ENCODE peak calls at places on chromosome 20, in six cellular contexts. One of them, this sample, is unnamed. For H3K36me3 and H3K4me1, the result is how much of the 10 kb centered on the place peaks cover.

GRCh38 chr20:50312682-50313187 is 122.1 kb downstream of the CEBPB start:
- DNase-seq in cardiac muscle cell: peak
- DNase-seq in breast epithelium: peak
- DNase-seq in HAP-1: no peak
- DNase-seq in endodermal cell: peak
- DNase-seq in CD4-positive, CD25-positive, alpha-beta regulatory T cell: no peak
- DNase-seq in this sample: no peak

GRCh38 chr20:23299673-23300050 is 50.9 kb upstream of the NXT1 start:
- DNase-seq in cardiac muscle cell: no peak
- DNase-seq in breast epithelium: no peak
- DNase-seq in HAP-1: no peak
- DNase-seq in endodermal cell: no peak
- DNase-seq in CD4-positive, CD25-positive, alpha-beta regulatory T cell: no peak
- DNase-seq in this sample: no peak

GRCh38 chr20:2865630-2866029 is 7.7 kb upstream of the PTPRA start:
- DNase-seq in cardiac muscle cell: no peak
- DNase-seq in breast epithelium: no peak
- DNase-seq in HAP-1: no peak
- DNase-seq in endodermal cell: peak
- DNase-seq in CD4-positive, CD25-positive, alpha-beta regulatory T cell: peak
- DNase-seq in this sample: no peak

GRCh38 chr20:45433316-45433715 is 17.4 kb downstream of the PIGT start:
- DNase-seq in cardiac muscle cell: peak
- DNase-seq in breast epithelium: no peak
- DNase-seq in HAP-1: no peak
- DNase-seq in endodermal cell: no peak
- DNase-seq in CD4-positive, CD25-positive, alpha-beta regulatory T cell: no peak
- DNase-seq in this sample: no peak

GRCh38 chr20:41570552-41570951 is 47.6 kb downstream of the CHD6 start:
- DNase-seq in cardiac muscle cell: no peak
- DNase-seq in breast epithelium: no peak
- DNase-seq in HAP-1: no peak
- DNase-seq in endodermal cell: no peak
- DNase-seq in CD4-positive, CD25-positive, alpha-beta regulatory T cell: no peak
- DNase-seq in this sample: no peak

GRCh38 chr20:46219920-46220319 is 88.4 kb downstream of the CDH22 start:
- DNase-seq in cardiac muscle cell: no peak
- DNase-seq in breast epithelium: no peak
- DNase-seq in HAP-1: no peak
- DNase-seq in endodermal cell: no peak
- DNase-seq in CD4-positive, CD25-positive, alpha-beta regulatory T cell: no peak
- DNase-seq in this sample: no peak

GRCh38 chr20:59135093-59135492 is 28.5 kb upstream of the ZNF831 start:
- DNase-seq in cardiac muscle cell: no peak
- DNase-seq in breast epithelium: no peak
- DNase-seq in HAP-1: no peak
- DNase-seq in endodermal cell: no peak
- DNase-seq in CD4-positive, CD25-positive, alpha-beta regulatory T cell: no peak
- DNase-seq in this sample: no peak

GRCh38 chr20:58271596-58272460 is 37.7 kb upstream of the RAB22A start:
- DNase-seq in cardiac muscle cell: no peak
- DNase-seq in breast epithelium: no peak
- DNase-seq in HAP-1: no peak
- DNase-seq in endodermal cell: no peak
- DNase-seq in CD4-positive, CD25-positive, alpha-beta regulatory T cell: peak
- DNase-seq in this sample: no peak

GRCh38 chr20:32474967-32475819 is 109.9 kb downstream of the NOL4L start:
- DNase-seq in cardiac muscle cell: peak
- DNase-seq in breast epithelium: peak
- DNase-seq in HAP-1: peak
- DNase-seq in endodermal cell: peak
- DNase-seq in CD4-positive, CD25-positive, alpha-beta regulatory T cell: no peak
- DNase-seq in this sample: no peak

GRCh38 chr20:45823949-45824835 is 2.9 kb downstream of the TNNC2 start:
- DNase-seq in cardiac muscle cell: peak
- DNase-seq in breast epithelium: no peak
- DNase-seq in HAP-1: no peak
- DNase-seq in endodermal cell: peak
- DNase-seq in CD4-positive, CD25-positive, alpha-beta regulatory T cell: peak
- DNase-seq in this sample: peak

DNA sequence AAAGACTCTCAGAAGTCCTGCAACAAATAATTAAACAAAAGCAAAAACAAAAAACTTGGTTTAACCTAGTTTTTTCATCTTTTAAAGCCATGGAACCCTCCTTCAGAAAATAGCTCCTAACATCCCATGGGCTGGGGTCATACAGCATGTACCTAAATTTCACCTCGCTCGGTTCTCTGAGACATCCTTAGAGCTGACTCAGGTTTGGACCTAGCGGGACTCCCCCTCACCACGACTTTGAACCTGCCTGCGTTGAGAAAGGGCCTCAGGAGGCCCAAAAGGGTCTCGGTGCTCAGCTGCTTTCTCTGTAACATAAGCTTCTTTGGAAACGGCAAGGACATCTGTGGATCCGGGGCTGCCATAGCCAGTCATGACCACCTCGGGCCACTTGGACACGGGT is 112.8 kb downstream of the NFATC2 start:
- DNase-seq in cardiac muscle cell: no peak
- DNase-seq in breast epithelium: no peak
- DNase-seq in HAP-1: no peak
- DNase-seq in endodermal cell: no peak
- DNase-seq in CD4-positive, CD25-positive, alpha-beta regulatory T cell: no peak
- DNase-seq in this sample: no peak
- H3K36me3 ChIP-seq in cardiac muscle cell: under half
- H3K36me3 ChIP-seq in breast epithelium: under half
- H3K36me3 ChIP-seq in HAP-1: under half
- H3K36me3 ChIP-seq in endodermal cell: under half
- H3K36me3 ChIP-seq in CD4-positive, CD25-positive, alpha-beta regulatory T cell: half or more
- H3K36me3 ChIP-seq in this sample: under half

DNA sequence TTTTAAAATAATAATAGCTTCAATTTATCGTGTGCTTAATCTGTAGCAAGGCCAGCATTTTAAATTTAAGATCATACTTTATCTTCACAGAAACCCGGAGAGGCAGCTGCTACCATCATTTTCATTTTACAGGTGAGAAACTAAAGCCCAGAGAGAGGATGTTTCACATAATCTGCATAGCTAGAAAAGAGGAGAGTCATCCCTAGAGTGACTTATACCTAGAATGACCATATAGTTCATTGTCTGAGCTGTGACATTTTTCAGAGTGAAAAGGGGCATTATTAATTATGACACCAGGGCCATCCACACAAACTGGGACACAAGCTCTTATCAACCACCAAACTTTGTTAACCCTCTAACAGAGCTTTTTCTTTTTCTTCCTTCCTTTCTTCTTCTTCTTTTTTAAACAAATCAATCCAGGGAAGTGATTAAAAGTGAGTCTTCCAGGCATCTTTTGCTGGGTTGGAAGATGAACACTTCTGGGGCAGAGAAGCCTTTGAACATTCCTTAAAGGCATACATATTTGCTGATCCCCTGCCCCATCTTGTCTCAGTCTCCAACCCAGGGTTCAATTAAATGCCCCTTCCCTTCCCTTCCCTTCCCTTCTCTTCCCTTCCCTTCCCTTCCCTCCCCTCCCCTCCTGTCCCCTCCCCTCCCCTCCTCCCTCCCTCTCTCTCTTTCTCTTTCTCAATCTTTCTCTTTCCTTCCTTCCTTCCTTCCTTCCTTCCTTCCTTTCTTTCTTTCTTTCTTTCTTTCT is 272.5 kb upstream of the JAG1 start:
- DNase-seq in cardiac muscle cell: no peak
- DNase-seq in breast epithelium: no peak
- DNase-seq in HAP-1: no peak
- DNase-seq in endodermal cell: no peak
- DNase-seq in CD4-positive, CD25-positive, alpha-beta regulatory T cell: no peak
- DNase-seq in this sample: no peak
- H3K4me1 ChIP-seq in cardiac muscle cell: under half
- H3K4me1 ChIP-seq in breast epithelium: under half
- H3K4me1 ChIP-seq in HAP-1: under half
- H3K4me1 ChIP-seq in endodermal cell: under half
- H3K4me1 ChIP-seq in CD4-positive, CD25-positive, alpha-beta regulatory T cell: under half
- H3K4me1 ChIP-seq in this sample: under half

GRCh38 chr20:10255846-10256245 is 37.2 kb downstream of the SNAP25 start:
- DNase-seq in cardiac muscle cell: no peak
- DNase-seq in breast epithelium: no peak
- DNase-seq in HAP-1: no peak
- DNase-seq in endodermal cell: no peak
- DNase-seq in CD4-positive, CD25-positive, alpha-beta regulatory T cell: no peak
- DNase-seq in this sample: no peak
- H3K36me3 ChIP-seq in cardiac muscle cell: under half
- H3K36me3 ChIP-seq in breast epithelium: under half
- H3K36me3 ChIP-seq in HAP-1: under half
- H3K36me3 ChIP-seq in endodermal cell: under half
- H3K36me3 ChIP-seq in CD4-positive, CD25-positive, alpha-beta regulatory T cell: under half
- H3K36me3 ChIP-seq in this sample: under half

GRCh38 chr20:4068708-4069107 is 53.4 kb upstream of the RNF24 start:
- DNase-seq in cardiac muscle cell: peak
- DNase-seq in breast epithelium: no peak
- DNase-seq in HAP-1: no peak
- DNase-seq in endodermal cell: peak
- DNase-seq in CD4-positive, CD25-positive, alpha-beta regulatory T cell: no peak
- DNase-seq in this sample: no peak
- H3K4me1 ChIP-seq in cardiac muscle cell: under half
- H3K4me1 ChIP-seq in breast epithelium: under half
- H3K4me1 ChIP-seq in HAP-1: under half
- H3K4me1 ChIP-seq in endodermal cell: under half
- H3K4me1 ChIP-seq in CD4-positive, CD25-positive, alpha-beta regulatory T cell: under half
- H3K4me1 ChIP-seq in this sample: under half

DNA sequence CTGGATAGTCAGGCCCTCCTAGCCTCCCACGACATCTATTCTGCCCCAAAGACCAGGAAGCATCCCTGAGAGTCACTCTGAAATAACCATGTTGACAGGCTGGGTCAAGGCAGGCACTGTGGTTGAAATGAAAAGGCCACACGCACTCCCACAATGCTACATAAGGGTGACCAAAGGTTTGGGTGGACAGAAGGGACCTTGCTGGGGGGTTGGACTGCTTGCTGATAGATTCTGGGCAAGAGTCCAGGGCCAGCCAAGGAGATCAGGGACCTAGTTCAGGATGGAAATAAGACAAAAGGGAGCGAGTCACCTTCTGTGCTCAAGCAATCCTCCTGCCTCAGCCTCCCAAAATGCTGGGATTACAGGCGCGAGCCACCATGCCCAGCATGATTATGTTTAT is 32.5 kb upstream of the DSN1 start:
- DNase-seq in cardiac muscle cell: no peak
- DNase-seq in breast epithelium: no peak
- DNase-seq in HAP-1: no peak
- DNase-seq in endodermal cell: no peak
- DNase-seq in CD4-positive, CD25-positive, alpha-beta regulatory T cell: no peak
- DNase-seq in this sample: no peak
- H3K36me3 ChIP-seq in cardiac muscle cell: half or more
- H3K36me3 ChIP-seq in breast epithelium: under half
- H3K36me3 ChIP-seq in HAP-1: half or more
- H3K36me3 ChIP-seq in endodermal cell: half or more
- H3K36me3 ChIP-seq in CD4-positive, CD25-positive, alpha-beta regulatory T cell: under half
- H3K36me3 ChIP-seq in this sample: under half

GRCh38 chr20:4169360-4170214 is 154.2 kb upstream of the RNF24 start:
- DNase-seq in cardiac muscle cell: no peak
- DNase-seq in breast epithelium: no peak
- DNase-seq in HAP-1: no peak
- DNase-seq in endodermal cell: peak
- DNase-seq in CD4-positive, CD25-positive, alpha-beta regulatory T cell: no peak
- DNase-seq in this sample: no peak

GRCh38 chr20:4164246-4164645 is 148.9 kb upstream of the RNF24 start:
- DNase-seq in cardiac muscle cell: no peak
- DNase-seq in breast epithelium: no peak
- DNase-seq in HAP-1: no peak
- DNase-seq in endodermal cell: no peak
- DNase-seq in CD4-positive, CD25-positive, alpha-beta regulatory T cell: no peak
- DNase-seq in this sample: no peak

GRCh38 chr20:4165984-4166725 is 150.8 kb upstream of the RNF24 start:
- DNase-seq in cardiac muscle cell: no peak
- DNase-seq in breast epithelium: no peak
- DNase-seq in HAP-1: no peak
- DNase-seq in endodermal cell: peak
- DNase-seq in CD4-positive, CD25-positive, alpha-beta regulatory T cell: no peak
- DNase-seq in this sample: no peak

GRCh38 chr20:4166726-4167035 is 151.3 kb upstream of the RNF24 start:
- DNase-seq in cardiac muscle cell: no peak
- DNase-seq in breast epithelium: no peak
- DNase-seq in HAP-1: no peak
- DNase-seq in endodermal cell: no peak
- DNase-seq in CD4-positive, CD25-positive, alpha-beta regulatory T cell: no peak
- DNase-seq in this sample: no peak

DNA sequence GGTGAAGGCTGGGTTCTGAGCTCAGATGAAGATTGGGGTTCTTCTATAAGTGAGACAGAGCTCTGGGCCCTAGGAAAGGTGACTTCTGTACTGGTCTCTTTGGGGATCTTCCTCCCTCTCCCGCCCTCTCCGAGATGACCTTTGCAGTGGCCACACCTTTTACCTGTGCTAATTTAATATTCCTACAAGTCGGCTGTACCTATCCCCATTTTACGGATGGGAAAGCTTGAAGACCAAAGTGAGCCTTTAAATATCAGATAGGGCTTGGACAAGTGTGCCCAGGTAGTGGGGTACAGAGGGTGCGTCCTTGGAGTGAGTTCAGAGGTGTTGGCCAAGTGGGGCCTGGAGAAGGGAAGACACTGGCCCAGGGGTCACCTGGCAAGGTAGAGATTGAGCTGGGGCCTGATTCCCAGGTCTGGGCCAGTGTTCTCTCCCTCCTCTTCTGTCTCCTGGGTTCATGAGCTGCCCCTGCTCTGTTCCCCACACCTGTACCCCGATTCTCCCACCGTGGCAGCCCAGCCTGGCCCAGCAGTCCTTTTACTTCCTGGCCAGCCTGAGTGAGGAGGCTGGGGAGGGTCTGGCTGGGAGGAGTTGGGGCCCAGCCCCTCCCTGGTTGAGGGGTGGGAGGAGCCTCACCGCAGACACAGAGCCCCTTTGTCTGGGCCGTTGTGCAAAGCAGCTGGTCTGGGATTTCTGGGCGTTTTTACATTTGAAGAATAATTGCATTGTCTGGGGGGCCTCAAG is 152.1 kb upstream of the RNF24 start:
- DNase-seq in cardiac muscle cell: peak
- DNase-seq in breast epithelium: no peak
- DNase-seq in HAP-1: no peak
- DNase-seq in endodermal cell: peak
- DNase-seq in CD4-positive, CD25-positive, alpha-beta regulatory T cell: no peak
- DNase-seq in this sample: no peak
- H3K4me1 ChIP-seq in cardiac muscle cell: under half
- H3K4me1 ChIP-seq in breast epithelium: under half
- H3K4me1 ChIP-seq in HAP-1: under half
- H3K4me1 ChIP-seq in endodermal cell: under half
- H3K4me1 ChIP-seq in CD4-positive, CD25-positive, alpha-beta regulatory T cell: under half
- H3K4me1 ChIP-seq in this sample: under half

This sample was measured in iPS DF 6.9.